ENCODE peak calls at places on chromosomes 16 and 17, in seven cellular contexts. E is tibial artery; X is esophagus muscularis mucosa; C is CD4-positive, alpha-beta T cell; Y is uterus; A is hepatocyte; Z is CD4-positive, CD25-positive, alpha-beta regulatory T cell. N is an unnamed sample.
A peak's percentile ranks its signal among the peaks of the same experiment; 100 is the strongest.

GRCh38 chr17:21382560-21383495 is 6.7 kb downstream of the KCNJ12 start:
- DNase-seq in E (no peak), X (no peak), C (no peak), Y (no peak), A (no peak), Z (no peak), N (no peak)

GRCh38 chr17:74403512-74404137 is 28.3 kb upstream of the GPRC5C start:
- DNase-seq in E (no peak), X (no peak), C (no peak), Y (no peak), A (no peak), Z (no peak), N (no peak)

GRCh38 chr17:80261159-80261894 is 675 bp downstream of the RNF213 start:
- DNase-seq in E (peak; percentile 83), X (peak; percentile 94), C (peak; percentile 65), Y (peak; percentile 59), A (peak; percentile 79), Z (peak; percentile 50), N (no peak)

GRCh38 chr16:23365602-23366240 is 63.6 kb downstream of the SCNN1B start:
- DNase-seq in E (no peak), X (no peak), C (no peak), Y (no peak), A (no peak), Z (no peak), N (no peak)

GRCh38 chr16:28495098-28495793 is 803 bp downstream of the APOBR start:
- DNase-seq in E (no peak), X (no peak), C (no peak), Y (no peak), A (no peak), Z (no peak), N (no peak)

GRCh38 chr17:62797959-62798358 is 10.2 kb downstream of the MARCHF10 start:
- DNase-seq in E (no peak), X (no peak), C (no peak), Y (no peak), A (no peak), Z (no peak), N (no peak)

GRCh38 chr17:50151937-50152547 is 1.6 kb upstream of the PPP1R9B start:
- DNase-seq in E (peak; percentile 92), X (no peak), C (peak; percentile 31), Y (peak; percentile 82), A (peak; percentile 91), Z (peak; percentile 25), N (peak; percentile 53)

GRCh38 chr17:80724723-80725388 is 180.2 kb downstream of the RPTOR start:
- DNase-seq in E (no peak), X (no peak), C (no peak), Y (no peak), A (peak; percentile 45), Z (no peak), N (no peak)

GRCh38 chr17:2792541-2793169 is 3.6 kb upstream of the RAP1GAP2 start:
- DNase-seq in E (no peak), X (no peak), C (peak; percentile 28), Y (no peak), A (no peak), Z (no peak), N (no peak)

GRCh38 chr17:40664582-40665333 is at the start of gene KRT222:
- DNase-seq in E (no peak), X (no peak), C (no peak), Y (no peak), A (no peak), Z (no peak), N (no peak)

GRCh38 chr17:1174490-1174889 is 5.3 kb downstream of the ABR start:
- DNase-seq in E (no peak), X (no peak), C (no peak), Y (no peak), A (no peak), Z (no peak), N (no peak)

GRCh38 chr17:1177099-1177996 is 2.4 kb downstream of the ABR start:
- DNase-seq in E (no peak), X (no peak), C (no peak), Y (peak; percentile 49), A (no peak), Z (no peak), N (no peak)

GRCh38 chr17:1170739-1171138 is 9.0 kb downstream of the ABR start:
- DNase-seq in E (no peak), X (no peak), C (no peak), Y (no peak), A (no peak), Z (no peak), N (no peak)

GRCh38 chr17:1171953-1172352 is 7.8 kb downstream of the ABR start:
- DNase-seq in E (no peak), X (no peak), C (no peak), Y (no peak), A (no peak), Z (no peak), N (no peak)

GRCh38 chr17:1173456-1174370 is 6.1 kb downstream of the ABR start:
- DNase-seq in E (no peak), X (no peak), C (no peak), Y (no peak), A (no peak), Z (no peak), N (no peak)
- H3K27ac ChIP-seq in E (no peak overlapping the region), X (peak overlapping the region; percentile 47), C (no peak overlapping the region), Y (peak overlapping the region; percentile 31), A (no peak overlapping the region), Z (no peak overlapping the region), N (no peak overlapping the region)

GRCh38 chr17:82217530-82218204 is 5.0 kb upstream of the CCDC57 start:
- DNase-seq in E (peak; percentile 91), X (no peak), C (no peak), Y (no peak), A (peak; percentile 60), Z (no peak), N (no peak)

GRCh38 chr17:82216301-82217119 is 3.9 kb upstream of the CCDC57 start:
- DNase-seq in E (peak; percentile 95), X (no peak), C (no peak), Y (peak; percentile 32), A (peak; percentile 17), Z (no peak), N (no peak)

GRCh38 chr17:82215095-82215971 is 2.7 kb upstream of the CCDC57 start:
- DNase-seq in E (no peak), X (no peak), C (no peak), Y (no peak), A (peak; percentile 45), Z (no peak), N (no peak)

GRCh38 chr17:82217120-82217529 is 4.5 kb upstream of the CCDC57 start:
- DNase-seq in E (peak; percentile 77), X (no peak), C (no peak), Y (no peak), A (peak; percentile 6), Z (no peak), N (no peak)

DNA sequence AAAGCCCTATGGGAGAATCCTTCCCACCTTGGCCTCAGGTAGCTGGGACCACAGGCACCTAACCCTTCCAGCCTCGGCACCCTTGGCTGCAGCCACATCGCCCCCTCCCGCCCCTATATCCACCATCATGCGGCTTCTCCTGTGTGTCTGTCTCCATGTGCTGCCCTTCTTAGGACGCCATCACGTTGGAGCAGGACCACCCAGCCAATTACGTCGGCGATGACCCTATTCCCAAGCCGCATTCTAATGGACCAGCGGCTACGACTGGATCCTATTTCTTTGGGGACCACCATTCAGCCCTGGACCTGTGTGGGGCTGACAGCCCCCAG is 3.3 kb upstream of the CCDC57 start:
- DNase-seq in E (no peak), X (no peak), C (no peak), Y (no peak), A (no peak), Z (no peak), N (no peak)
- H3K27ac ChIP-seq in E (peak overlapping the region; percentile 80), X (peak overlapping the region; percentile 72), C (peak overlapping the region; percentile 21), Y (no peak overlapping the region), A (no peak overlapping the region), Z (no peak overlapping the region), N (peak overlapping the region; percentile 95)

DNA sequence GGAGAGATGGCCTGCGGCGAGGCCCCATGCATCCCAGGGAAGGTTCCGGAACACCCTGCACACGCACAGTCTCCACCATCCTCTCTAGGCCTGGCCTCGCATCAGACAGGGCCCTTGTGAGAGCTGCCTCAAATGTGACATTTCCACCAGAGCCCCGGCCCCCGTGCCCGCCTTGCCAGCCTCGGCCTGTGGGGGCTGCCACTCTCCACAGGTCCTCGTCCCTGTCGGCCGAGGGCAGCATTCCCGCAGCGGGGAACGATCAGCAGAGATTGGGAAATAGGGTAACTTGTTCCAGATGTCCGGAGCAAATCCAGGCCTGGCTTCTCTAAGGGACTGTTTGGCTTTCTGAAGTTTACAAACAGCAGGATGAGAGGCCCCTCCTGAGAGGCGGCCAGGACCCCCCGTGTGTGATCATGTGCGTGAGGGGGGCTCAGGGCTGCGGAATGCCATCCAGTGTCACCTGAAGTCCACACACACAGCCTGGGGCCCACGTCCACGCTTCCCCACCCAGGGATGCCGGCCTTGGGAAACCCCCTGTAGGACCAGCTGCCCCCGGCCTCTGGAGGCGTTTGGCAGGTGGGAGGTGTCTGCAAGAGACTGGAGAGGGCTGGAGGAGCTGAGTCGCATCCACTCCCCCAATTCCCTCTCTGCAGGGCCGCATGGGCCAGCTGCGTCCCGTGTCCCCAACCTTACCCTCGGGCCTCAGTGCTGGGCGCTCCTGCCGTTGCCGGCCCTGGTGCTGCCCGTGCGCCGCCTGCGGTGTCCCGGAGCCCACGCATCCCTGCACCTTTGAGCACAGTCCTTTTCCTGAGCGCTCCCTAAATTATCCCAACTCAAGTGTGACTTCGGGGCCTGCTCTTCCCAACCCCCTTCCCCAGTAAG is 70.4 kb downstream of the ZDHHC7 start:
- DNase-seq in E (no peak), X (no peak), C (no peak), Y (peak; percentile 65), A (peak; percentile 52), Z (no peak), N (no peak)
- H3K27ac ChIP-seq in E (no peak overlapping the region), X (no peak overlapping the region), C (no peak overlapping the region), Y (peak overlapping the region; percentile 54), A (peak overlapping the region; percentile 67), Z (no peak overlapping the region), N (no peak overlapping the region)

DNA sequence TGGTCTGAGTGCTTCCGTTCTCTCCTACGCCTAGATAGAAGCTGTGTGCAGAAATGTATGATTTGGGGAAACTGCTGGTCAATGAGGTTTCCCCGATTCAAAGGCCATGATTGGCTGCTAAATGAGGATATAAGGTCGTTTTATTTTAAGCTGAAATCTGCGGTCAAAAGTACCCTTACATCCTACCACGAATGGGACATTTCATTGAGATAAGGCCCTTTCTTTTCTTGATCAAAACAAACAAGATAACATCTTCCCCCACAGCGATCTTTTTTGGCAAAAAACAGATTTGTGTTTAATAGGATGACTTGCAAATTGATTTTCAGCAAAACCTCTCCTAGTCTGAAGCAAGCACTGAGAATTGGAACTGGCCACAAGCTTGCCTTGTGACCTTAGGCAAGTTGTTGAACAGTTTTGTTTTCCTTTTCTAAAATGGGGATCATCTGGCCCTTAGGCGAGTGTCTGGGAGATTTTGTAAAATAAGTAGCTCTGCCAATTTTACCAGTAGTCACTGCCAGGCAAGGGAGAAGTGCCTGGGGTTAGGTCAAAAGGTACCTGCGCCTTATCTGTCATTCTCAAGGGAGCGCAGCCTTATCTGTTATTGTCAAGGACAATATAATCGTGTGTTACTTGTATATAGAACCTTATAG is 635 bp downstream of the SCPEP1 start:
- DNase-seq in E (no peak), X (no peak), C (no peak), Y (no peak), A (no peak), Z (no peak), N (no peak)
- H3K27ac ChIP-seq in E (peak overlapping the region; percentile 72), X (peak overlapping the region; percentile 74), C (no peak overlapping the region), Y (peak overlapping the region; percentile 74), A (peak overlapping the region; percentile 15), Z (peak overlapping the region; percentile 18), N (peak overlapping the region; percentile 68)